ENCODE peak calls at places on chromosome 11, in four cellular contexts. O, J, W and L are unnamed samples.

GRCh38 chr11:64590763-64591221 is at the start of gene SLC22A12:
- DNase-seq in O (no peak), J (no peak), W (no peak), L (no peak)

GRCh38 chr11:900545-900944 is 10.1 kb downstream of the CHID1 start:
- DNase-seq in O (no peak), J (no peak), W (no peak), L (no peak)

GRCh38 chr11:119144825-119145476 is 3.9 kb upstream of the ABCG4 start:
- DNase-seq in O (no peak), J (peak; percentile 83), W (no peak), L (no peak)

GRCh38 chr11:90243534-90243933 is 20.7 kb upstream of the CHORDC1 start:
- DNase-seq in O (no peak), J (no peak), W (no peak), L (no peak)

GRCh38 chr11:112128483-112129121 is 35.3 kb downstream of the IL18 start:
- DNase-seq in O (no peak), J (no peak), W (no peak), L (no peak)

GRCh38 chr11:64447717-64448598 is 89.0 kb downstream of the RPS6KA4 start:
- DNase-seq in O (no peak), J (peak; percentile 46), W (no peak), L (no peak)

GRCh38 chr11:85948884-85949283 is 93.7 kb downstream of the CCDC83 start:
- DNase-seq in O (no peak), J (no peak), W (no peak), L (no peak)

GRCh38 chr11:66283461-66284105 is 5.4 kb downstream of the YIF1A start:
- DNase-seq in O (no peak), J (no peak), W (no peak), L (no peak)

GRCh38 chr11:100800202-100800601 is 113.1 kb downstream of the ARHGAP42 start:
- DNase-seq in O (no peak), J (no peak), W (no peak), L (no peak)

GRCh38 chr11:110174645-110175310 is 81.6 kb downstream of the ZC3H12C start:
- DNase-seq in O (no peak), J (no peak), W (no peak), L (no peak)

GRCh38 chr11:36657610-36658225 is 59.7 kb upstream of the RAG2 start:
- DNase-seq in O (no peak), J (no peak), W (no peak), L (no peak)

GRCh38 chr11:119363081-119363861 is 16.8 kb upstream of the MFRP start:
- DNase-seq in O (no peak), J (no peak), W (no peak), L (no peak)

GRCh38 chr11:1336836-1337646 is 27.6 kb upstream of the TOLLIP start:
- DNase-seq in O (peak; percentile 38), J (no peak), W (peak; percentile 23), L (peak; percentile 51)

GRCh38 chr11:569273-569885 is 6.9 kb upstream of the PHRF1 start:
- DNase-seq in O (no peak), J (no peak), W (no peak), L (no peak)

GRCh38 chr11:16844268-16844667 is 105.8 kb downstream of the C11orf58 start:
- DNase-seq in O (no peak), J (no peak), W (no peak), L (no peak)

GRCh38 chr11:117497206-117497951 is 169.7 kb downstream of the CEP164 start:
- DNase-seq in O (no peak), J (no peak), W (no peak), L (no peak)

GRCh38 chr11:120660024-120660565 is 148.5 kb downstream of the GRIK4 start:
- DNase-seq in O (no peak), J (peak; percentile 33), W (peak; percentile 10), L (peak; percentile 27)

GRCh38 chr11:117374316-117374715 is 46.7 kb downstream of the CEP164 start:
- DNase-seq in O (no peak), J (no peak), W (no peak), L (no peak)

GRCh38 chr11:102010776-102011500 is 36.3 kb upstream of the CFAP300 start:
- DNase-seq in O (no peak), J (no peak), W (no peak), L (no peak)

GRCh38 chr11:96567193-96567592 is 177.4 kb downstream of the JRKL start:
- DNase-seq in O (no peak), J (no peak), W (no peak), L (no peak)

GRCh38 chr11:70205766-70206165 is 2.7 kb downstream of the FADD start:
- DNase-seq in O (no peak), J (no peak), W (no peak), L (no peak)

GRCh38 chr11:103545551-103545950 is 436.3 kb downstream of the DYNC2H1 start:
- DNase-seq in O (no peak), J (no peak), W (no peak), L (no peak)

GRCh38 chr11:83641511-83641910 is 355.3 kb upstream of the CCDC90B start:
- DNase-seq in O (no peak), J (no peak), W (no peak), L (no peak)

GRCh38 chr11:43579171-43579918 is 101.2 kb upstream of the HSD17B12 start:
- DNase-seq in O (no peak), J (no peak), W (no peak), L (no peak)

GRCh38 chr11:58900479-58901420 is 38.5 kb upstream of the GLYATL1 start:
- DNase-seq in O (no peak), J (no peak), W (no peak), L (no peak)

GRCh38 chr11:31874631-31875191 is 63.6 kb upstream of the PAX6 start:
- DNase-seq in O (no peak), J (no peak), W (no peak), L (no peak)

GRCh38 chr11:8654503-8654902 is 28.0 kb downstream of the TRIM66 start:
- DNase-seq in O (no peak), J (no peak), W (no peak), L (no peak)

GRCh38 chr11:117593065-117593464 is 204.0 kb downstream of the DSCAML1 start:
- DNase-seq in O (no peak), J (no peak), W (no peak), L (no peak)

GRCh38 chr11:46240861-46241260 is 36.6 kb upstream of the CREB3L1 start:
- DNase-seq in O (no peak), J (no peak), W (no peak), L (no peak)

GRCh38 chr11:16217631-16218030 is 138.7 kb downstream of the SOX6 start:
- DNase-seq in O (no peak), J (no peak), W (no peak), L (no peak)

GRCh38 chr11:94027210-94027609 is 6.1 kb downstream of the HEPHL1 start:
- DNase-seq in O (no peak), J (no peak), W (no peak), L (no peak)

GRCh38 chr11:9057888-9058287 is 33.5 kb downstream of the SCUBE2 start:
- DNase-seq in O (no peak), J (no peak), W (no peak), L (no peak)

GRCh38 chr11:9210922-9211320 is 54.2 kb downstream of the DENND5A start:
- DNase-seq in O (no peak), J (no peak), W (no peak), L (no peak)